ENCODE peak calls at places on chromosomes 7 and 10, in ten cellular contexts. T is HL-60; K is left lung; S is heart right ventricle; W is ovary; M is WERI-Rb-1; L is AG04450; N is mammary epithelial cell; A is CD8-positive, alpha-beta T cell; Z is MM.1S. I is an unnamed sample.

GRCh38 chr7:4166340-4166739 is 515.8 kb upstream of the FOXK1 start:
- DNase-seq in T (no peak), K (no peak), S (no peak), W (no peak), M (no peak), L (no peak), N (no peak), A (no peak), Z (no peak), I (no peak)

GRCh38 chr10:23694921-23695824 is 256.3 kb downstream of the OTUD1 start:
- DNase-seq in T (no peak), K (no peak), S (no peak), W (no peak), M (peak), L (no peak), N (no peak), A (no peak), Z (peak), I (no peak)

GRCh38 chr10:11881477-11882417 is 58.6 kb downstream of the PROSER2 start:
- DNase-seq in T (no peak), K (no peak), S (no peak), W (no peak), M (no peak), L (no peak), N (peak), A (no peak), Z (no peak), I (no peak)

GRCh38 chr7:1883834-1884582 is 213.9 kb downstream of the ELFN1 start:
- DNase-seq in T (peak), K (no peak), S (peak), W (no peak), M (no peak), L (no peak), N (no peak), A (no peak), Z (no peak), I (no peak)

GRCh38 chr10:117412469-117413005 is 37.3 kb upstream of the PDZD8 start:
- DNase-seq in T (no peak), K (no peak), S (no peak), W (no peak), M (peak), L (no peak), N (no peak), A (no peak), Z (no peak), I (no peak)

GRCh38 chr10:129893690-129894089 is 70.4 kb downstream of the EBF3 start:
- DNase-seq in T (no peak), K (no peak), S (no peak), W (no peak), M (peak), L (no peak), N (no peak), A (no peak), Z (no peak), I (no peak)

GRCh38 chr10:30840386-30841074 is 191.1 kb downstream of the ZNF438 start:
- DNase-seq in T (no peak), K (no peak), S (no peak), W (no peak), M (no peak), L (no peak), N (no peak), A (no peak), Z (no peak), I (no peak)

GRCh38 chr7:45183711-45184210 is 26.2 kb downstream of the RAMP3 start:
- DNase-seq in T (no peak), K (peak), S (no peak), W (no peak), M (no peak), L (no peak), N (no peak), A (no peak), Z (no peak), I (no peak)

GRCh38 chr7:84712326-84712725 is 474.5 kb downstream of the SEMA3D start:
- DNase-seq in T (no peak), K (no peak), S (no peak), W (no peak), M (no peak), L (no peak), N (no peak), A (no peak), Z (no peak), I (no peak)

GRCh38 chr10:538895-539294 is 150.6 kb downstream of the DIP2C start:
- DNase-seq in T (no peak), K (no peak), S (no peak), W (no peak), M (no peak), L (peak), N (peak), A (no peak), Z (no peak), I (no peak)

GRCh38 chr7:55569797-55570196 is 2.5 kb downstream of the VOPP1 start:
- DNase-seq in T (no peak), K (no peak), S (no peak), W (no peak), M (no peak), L (no peak), N (no peak), A (no peak), Z (peak), I (no peak)

GRCh38 chr10:132516771-132517725 is 20.5 kb upstream of the INPP5A start:
- DNase-seq in T (no peak), K (peak), S (peak), W (peak), M (peak), L (peak), N (peak), A (no peak), Z (no peak), I (no peak)

GRCh38 chr10:42767906-42768305 is 14.7 kb upstream of the BMS1 start:
- DNase-seq in T (no peak), K (no peak), S (no peak), W (no peak), M (no peak), L (no peak), N (no peak), A (no peak), Z (no peak), I (no peak)

GRCh38 chr10:48659790-48660189 is 24.9 kb upstream of the WDFY4 start:
- DNase-seq in T (no peak), K (no peak), S (no peak), W (no peak), M (no peak), L (no peak), N (no peak), A (no peak), Z (no peak), I (no peak)

GRCh38 chr10:43801137-43801536 is 152.5 kb upstream of the ZNF32 start:
- DNase-seq in T (no peak), K (no peak), S (no peak), W (no peak), M (no peak), L (no peak), N (no peak), A (no peak), Z (no peak), I (no peak)

GRCh38 chr7:130941322-130942210 is 207.6 kb upstream of the KLF14 start:
- DNase-seq in T (peak), K (peak), S (peak), W (peak), M (no peak), L (no peak), N (peak), A (no peak), Z (no peak), I (no peak)

GRCh38 chr10:118017850-118018249 is 28.9 kb downstream of the RAB11FIP2 start:
- DNase-seq in T (no peak), K (peak), S (no peak), W (no peak), M (peak), L (no peak), N (no peak), A (no peak), Z (no peak), I (no peak)

GRCh38 chr10:22251751-22252285 is 34.0 kb upstream of the EBLN1 start:
- DNase-seq in T (peak), K (peak), S (peak), W (peak), M (peak), L (no peak), N (peak), A (peak), Z (peak), I (no peak)

GRCh38 chr10:1368772-1369171 is 312.6 kb downstream of the WDR37 start:
- DNase-seq in T (no peak), K (no peak), S (no peak), W (no peak), M (peak), L (no peak), N (no peak), A (no peak), Z (no peak), I (no peak)

GRCh38 chr7:120519224-120519623 is 246.2 kb downstream of the KCND2 start:
- DNase-seq in T (no peak), K (no peak), S (no peak), W (no peak), M (no peak), L (no peak), N (no peak), A (no peak), Z (no peak), I (no peak)

GRCh38 chr7:116952640-116953371 is 495 bp upstream of the ST7 start:
- DNase-seq in T (peak), K (peak), S (peak), W (no peak), M (peak), L (no peak), N (peak), A (no peak), Z (peak), I (no peak)

GRCh38 chr10:62852961-62853702 is 37.0 kb upstream of the EGR2 start:
- DNase-seq in T (peak), K (no peak), S (no peak), W (no peak), M (no peak), L (no peak), N (no peak), A (no peak), Z (peak), I (peak)

GRCh38 chr7:32891046-32891799 is at the start of gene KBTBD2:
- DNase-seq in T (peak), K (peak), S (peak), W (peak), M (peak), L (peak), N (peak), A (peak), Z (peak), I (no peak)

GRCh38 chr10:132707776-132708171 is 78.2 kb downstream of the NKX6-2 start:
- DNase-seq in T (no peak), K (no peak), S (peak), W (no peak), M (no peak), L (no peak), N (no peak), A (no peak), Z (no peak), I (no peak)

GRCh38 chr7:124881981-124882380 is 47.6 kb downstream of the POT1 start:
- DNase-seq in T (no peak), K (no peak), S (no peak), W (no peak), M (no peak), L (no peak), N (no peak), A (no peak), Z (no peak), I (no peak)

GRCh38 chr10:93576888-93577287 is 10.4 kb downstream of the FFAR4 start:
- DNase-seq in T (no peak), K (no peak), S (no peak), W (no peak), M (no peak), L (no peak), N (peak), A (no peak), Z (no peak), I (no peak)

GRCh38 chr10:71816421-71816851 is 34.6 kb downstream of the PSAP start:
- DNase-seq in T (no peak), K (peak), S (no peak), W (no peak), M (no peak), L (no peak), N (no peak), A (no peak), Z (no peak), I (no peak)

GRCh38 chr7:69019437-69019836 is 578.8 kb upstream of the AUTS2 start:
- DNase-seq in T (no peak), K (no peak), S (no peak), W (no peak), M (no peak), L (no peak), N (no peak), A (no peak), Z (no peak), I (no peak)

GRCh38 chr7:21542891-21543527 is at the start of gene DNAH11:
- DNase-seq in T (no peak), K (peak), S (peak), W (peak), M (peak), L (no peak), N (peak), A (no peak), Z (peak), I (no peak)

GRCh38 chr10:124917939-124918830 is 23.7 kb upstream of the ZRANB1 start:
- DNase-seq in T (peak), K (no peak), S (no peak), W (no peak), M (no peak), L (no peak), N (peak), A (no peak), Z (peak), I (no peak)

GRCh38 chr10:122176232-122176865 is 94.7 kb upstream of the BTBD16 start:
- DNase-seq in T (no peak), K (no peak), S (no peak), W (no peak), M (no peak), L (no peak), N (no peak), A (no peak), Z (no peak), I (no peak)

GRCh38 chr7:41058986-41059741 is 643.7 kb downstream of the INHBA start:
- DNase-seq in T (no peak), K (no peak), S (no peak), W (no peak), M (no peak), L (no peak), N (peak), A (no peak), Z (no peak), I (no peak)

GRCh38 chr7:46652317-46652716 is 731.2 kb upstream of the IGFBP3 start:
- DNase-seq in T (no peak), K (no peak), S (no peak), W (no peak), M (no peak), L (no peak), N (no peak), A (no peak), Z (no peak), I (no peak)

GRCh38 chr10:9579110-9579705 is 1438.5 kb upstream of the CELF2 start:
- DNase-seq in T (no peak), K (no peak), S (no peak), W (no peak), M (no peak), L (peak), N (no peak), A (no peak), Z (no peak), I (no peak)

GRCh38 chr10:127405221-127405620 is 143.9 kb upstream of the NPS start:
- DNase-seq in T (no peak), K (no peak), S (no peak), W (no peak), M (no peak), L (peak), N (no peak), A (no peak), Z (no peak), I (no peak)

GRCh38 chr10:47451998-47452494 is 31.9 kb downstream of the ANXA8 start:
- DNase-seq in T (no peak), K (no peak), S (no peak), W (no peak), M (no peak), L (no peak), N (no peak), A (no peak), Z (no peak), I (no peak)

GRCh38 chr10:98224509-98224908 is 43.5 kb downstream of the LOXL4 start:
- DNase-seq in T (no peak), K (no peak), S (no peak), W (no peak), M (no peak), L (no peak), N (no peak), A (no peak), Z (no peak), I (no peak)

GRCh38 chr10:73110345-73110849 is at the start of gene NUDT13:
- DNase-seq in T (peak), K (peak), S (peak), W (peak), M (no peak), L (no peak), N (peak), A (peak), Z (peak), I (peak)

GRCh38 chr7:39249635-39250034 is 271.9 kb downstream of the POU6F2 start:
- DNase-seq in T (no peak), K (no peak), S (no peak), W (no peak), M (no peak), L (no peak), N (no peak), A (no peak), Z (no peak), I (no peak)

GRCh38 chr7:151566897-151567320 is 47.2 kb upstream of the RHEB start:
- DNase-seq in T (peak), K (no peak), S (no peak), W (no peak), M (peak), L (no peak), N (peak), A (no peak), Z (no peak), I (no peak)

GRCh38 chr7:28354601-28355062 is 57.7 kb upstream of the CREB5 start:
- DNase-seq in T (no peak), K (no peak), S (no peak), W (no peak), M (no peak), L (peak), N (peak), A (no peak), Z (no peak), I (no peak)
- H3K4me3 ChIP-seq in T (no peak), K (no peak), S (no peak), W (no peak), M (no peak), L (no peak), N (no peak), A (no peak), Z (no peak), I (no peak)

GRCh38 chr7:111510584-111511378 is 51.5 kb downstream of the IMMP2L start:
- DNase-seq in T (no peak), K (no peak), S (no peak), W (no peak), M (no peak), L (no peak), N (no peak), A (no peak), Z (no peak), I (no peak)

GRCh38 chr7:111511845-111512244 is 50.4 kb downstream of the IMMP2L start:
- DNase-seq in T (no peak), K (no peak), S (no peak), W (no peak), M (no peak), L (no peak), N (no peak), A (no peak), Z (no peak), I (no peak)

GRCh38 chr7:111508387-111508786 is 53.9 kb downstream of the IMMP2L start:
- DNase-seq in T (no peak), K (no peak), S (no peak), W (no peak), M (no peak), L (no peak), N (no peak), A (no peak), Z (no peak), I (no peak)

GRCh38 chr7:111510062-111510461 is 52.2 kb downstream of the IMMP2L start:
- DNase-seq in T (no peak), K (no peak), S (no peak), W (no peak), M (no peak), L (no peak), N (no peak), A (no peak), Z (no peak), I (no peak)

GRCh38 chr7:111509298-111509697 is 53.0 kb downstream of the IMMP2L start:
- DNase-seq in T (no peak), K (no peak), S (no peak), W (no peak), M (no peak), L (no peak), N (no peak), A (no peak), Z (no peak), I (no peak)
- TF ChIP-seq CTCF in T (no peak), K (no peak), S (no peak), W (no peak), M (no peak), L (no peak), N (no peak), A (no peak), Z (no peak), I (no peak)

GRCh38 chr7:111137296-111138195 is 46.6 kb downstream of the LRRN3 start:
- DNase-seq in T (no peak), K (no peak), S (no peak), W (no peak), M (no peak), L (no peak), N (peak), A (no peak), Z (no peak), I (no peak)

GRCh38 chr7:111132833-111133232 is 41.9 kb downstream of the LRRN3 start:
- DNase-seq in T (no peak), K (no peak), S (no peak), W (no peak), M (no peak), L (no peak), N (peak), A (no peak), Z (no peak), I (no peak)

GRCh38 chr7:111140091-111140870 is 49.4 kb downstream of the LRRN3 start:
- DNase-seq in T (no peak), K (no peak), S (no peak), W (no peak), M (no peak), L (no peak), N (no peak), A (no peak), Z (no peak), I (no peak)

GRCh38 chr7:111138196-111138569 is 47.3 kb downstream of the LRRN3 start:
- DNase-seq in T (peak), K (no peak), S (peak), W (no peak), M (no peak), L (no peak), N (peak), A (peak), Z (peak), I (peak)
- H3K4me3 ChIP-seq in T (no peak), K (no peak), S (no peak), W (no peak), M (no peak), L (no peak), N (no peak), A (no peak), Z (no peak), I (no peak)

GRCh38 chr7:157938211-157938610 is 601.4 kb downstream of the DNAJB6 start:
- DNase-seq in T (no peak), K (no peak), S (no peak), W (no peak), M (no peak), L (no peak), N (no peak), A (no peak), Z (no peak), I (no peak)
- TF ChIP-seq CTCF in T (no peak), K (no peak), S (no peak), W (no peak), M (no peak), L (no peak), N (no peak), A (no peak), Z (no peak), I (no peak)